ENCODE peak calls at places on chromosomes 2 and 18, in five cellular contexts. One of them, this sample, is unnamed.

GRCh38 chr2:120957905-120958304 is 222.2 kb downstream of the GLI2 start:
- DNase-seq in tibial nerve: no peak
- DNase-seq in activated naive CD4-positive, alpha-beta T cell: no peak
- DNase-seq in NCI-H1092 treated with DMSO at 0.1 percent for 48 hours: no peak
- DNase-seq in left lung: no peak
- DNase-seq in this sample: no peak

GRCh38 chr2:191657977-191658376 is 20.0 kb upstream of the NABP1 start:
- DNase-seq in tibial nerve: no peak
- DNase-seq in activated naive CD4-positive, alpha-beta T cell: no peak
- DNase-seq in NCI-H1092 treated with DMSO at 0.1 percent for 48 hours: no peak
- DNase-seq in left lung: no peak
- DNase-seq in this sample: no peak

GRCh38 chr2:111068435-111069058 is 52.2 kb upstream of the BCL2L11 start:
- DNase-seq in tibial nerve: no peak
- DNase-seq in activated naive CD4-positive, alpha-beta T cell: no peak
- DNase-seq in NCI-H1092 treated with DMSO at 0.1 percent for 48 hours: no peak
- DNase-seq in left lung: no peak
- DNase-seq in this sample: no peak

GRCh38 chr2:25964891-25965290 is 17.4 kb downstream of the KIF3C start:
- DNase-seq in tibial nerve: no peak
- DNase-seq in activated naive CD4-positive, alpha-beta T cell: no peak
- DNase-seq in NCI-H1092 treated with DMSO at 0.1 percent for 48 hours: no peak
- DNase-seq in left lung: no peak
- DNase-seq in this sample: no peak

GRCh38 chr2:7031424-7032245 is 114.4 kb downstream of the RNF144A start:
- DNase-seq in tibial nerve: no peak
- DNase-seq in activated naive CD4-positive, alpha-beta T cell: peak
- DNase-seq in NCI-H1092 treated with DMSO at 0.1 percent for 48 hours: peak
- DNase-seq in left lung: peak
- DNase-seq in this sample: peak

GRCh38 chr2:6784299-6784698 is 81.4 kb downstream of the CMPK2 start:
- DNase-seq in tibial nerve: no peak
- DNase-seq in activated naive CD4-positive, alpha-beta T cell: no peak
- DNase-seq in NCI-H1092 treated with DMSO at 0.1 percent for 48 hours: no peak
- DNase-seq in left lung: no peak
- DNase-seq in this sample: no peak

GRCh38 chr18:12091742-12092141 is 1.9 kb upstream of the ANKRD62 start:
- DNase-seq in tibial nerve: no peak
- DNase-seq in activated naive CD4-positive, alpha-beta T cell: no peak
- DNase-seq in NCI-H1092 treated with DMSO at 0.1 percent for 48 hours: no peak
- DNase-seq in left lung: no peak
- DNase-seq in this sample: no peak

GRCh38 chr2:205675861-205676516 is 6.3 kb upstream of the NRP2 start:
- DNase-seq in tibial nerve: peak
- DNase-seq in activated naive CD4-positive, alpha-beta T cell: no peak
- DNase-seq in NCI-H1092 treated with DMSO at 0.1 percent for 48 hours: peak
- DNase-seq in left lung: no peak
- DNase-seq in this sample: no peak

GRCh38 chr18:43279015-43279758 is 1.9 kb upstream of the SYT4 start:
- DNase-seq in tibial nerve: no peak
- DNase-seq in activated naive CD4-positive, alpha-beta T cell: no peak
- DNase-seq in NCI-H1092 treated with DMSO at 0.1 percent for 48 hours: peak
- DNase-seq in left lung: no peak
- DNase-seq in this sample: no peak

GRCh38 chr2:53455094-53455493 is 312.5 kb upstream of the CHAC2 start:
- DNase-seq in tibial nerve: no peak
- DNase-seq in activated naive CD4-positive, alpha-beta T cell: no peak
- DNase-seq in NCI-H1092 treated with DMSO at 0.1 percent for 48 hours: no peak
- DNase-seq in left lung: no peak
- DNase-seq in this sample: no peak

GRCh38 chr2:191038241-191038725 is 24.3 kb upstream of the STAT1 start:
- DNase-seq in tibial nerve: no peak
- DNase-seq in activated naive CD4-positive, alpha-beta T cell: no peak
- DNase-seq in NCI-H1092 treated with DMSO at 0.1 percent for 48 hours: no peak
- DNase-seq in left lung: no peak
- DNase-seq in this sample: no peak